ENCODE peak calls at places on chromosomes 1 and 21, in seven cellular contexts. T is left colon; G is neural progenitor cell; R is stimulated activated effector memory CD8-positive, alpha-beta T cell treated with anti-CD3 and anti-CD28 coated beads, Interleukin-12 subunit alpha, Interleukin-12 subunit beta, amount 100 ng/mL, for 72 hours; H is activated CD4-positive, CD25-positive, alpha-beta regulatory T cell; Q is heart left ventricle; F is psoas muscle. K is an unnamed sample.

GRCh38 chr1:116853680-116854191 is 56.0 kb upstream of the PTGFRN start:
- DNase-seq in T (peak), G (peak), R (no peak), H (no peak), Q (no peak), F (no peak), K (no peak)

GRCh38 chr1:63557365-63557987 is 34.2 kb downstream of the EFCAB7 start:
- DNase-seq in T (peak), G (peak), R (no peak), H (no peak), Q (no peak), F (no peak), K (no peak)

GRCh38 chr1:100306735-100307313 is 40.8 kb downstream of the RTCA start:
- DNase-seq in T (no peak), G (no peak), R (no peak), H (no peak), Q (no peak), F (no peak), K (no peak)

GRCh38 chr1:26126321-26127084 is 14.9 kb downstream of the PDIK1L start:
- DNase-seq in T (no peak), G (no peak), R (no peak), H (peak), Q (no peak), F (no peak), K (peak)

GRCh38 chr21:37788503-37788902 is 127.8 kb downstream of the KCNJ6 start:
- DNase-seq in T (no peak), G (no peak), R (no peak), H (no peak), Q (no peak), F (no peak), K (no peak)

GRCh38 chr1:3275471-3276340 is 178.8 kb upstream of the ARHGEF16 start:
- DNase-seq in T (no peak), G (no peak), R (no peak), H (no peak), Q (no peak), F (no peak), K (no peak)

GRCh38 chr1:111062081-111062480 is 77.8 kb downstream of the DRAM2 start:
- DNase-seq in T (no peak), G (no peak), R (no peak), H (no peak), Q (no peak), F (no peak), K (no peak)

GRCh38 chr1:86912501-86912900 is 1.4 kb downstream of the SELENOF start:
- DNase-seq in T (no peak), G (no peak), R (no peak), H (no peak), Q (no peak), F (no peak), K (no peak)

GRCh38 chr1:64484651-64485050 is 14.7 kb downstream of the CACHD1 start:
- DNase-seq in T (no peak), G (no peak), R (no peak), H (no peak), Q (no peak), F (no peak), K (no peak)

GRCh38 chr1:180150982-180151381 is 3.7 kb upstream of the QSOX1 start:
- DNase-seq in T (no peak), G (no peak), R (no peak), H (no peak), Q (no peak), F (no peak), K (no peak)

GRCh38 chr1:153799016-153799415 is 23.8 kb downstream of the SLC27A3 start:
- DNase-seq in T (no peak), G (no peak), R (no peak), H (no peak), Q (no peak), F (no peak), K (no peak)

GRCh38 chr1:37915484-37916093 is 31.3 kb downstream of the INPP5B start:
- DNase-seq in T (no peak), G (no peak), R (no peak), H (no peak), Q (no peak), F (no peak), K (no peak)

GRCh38 chr1:199297174-199297573 is 658.3 kb downstream of the PTPRC start:
- DNase-seq in T (no peak), G (no peak), R (no peak), H (no peak), Q (no peak), F (no peak), K (no peak)

GRCh38 chr21:16570196-16570595 is 840.4 kb downstream of the USP25 start:
- DNase-seq in T (no peak), G (no peak), R (no peak), H (no peak), Q (no peak), F (no peak), K (no peak)

GRCh38 chr1:222347627-222348026 is 200.3 kb downstream of the HHIPL2 start:
- DNase-seq in T (no peak), G (no peak), R (no peak), H (no peak), Q (no peak), F (no peak), K (no peak)

GRCh38 chr1:67966666-67967009 is 83.8 kb downstream of the DIRAS3 start:
- DNase-seq in T (no peak), G (no peak), R (no peak), H (no peak), Q (no peak), F (no peak), K (no peak)

GRCh38 chr1:208466054-208466590 is 221.9 kb upstream of the PLXNA2 start:
- DNase-seq in T (no peak), G (no peak), R (no peak), H (no peak), Q (no peak), F (no peak), K (no peak)

GRCh38 chr1:18907021-18907913 is 4.9 kb upstream of the ALDH4A1 start:
- DNase-seq in T (peak), G (peak), R (peak), H (peak), Q (peak), F (peak), K (peak)

GRCh38 chr21:44485254-44485793 is 30.0 kb downstream of the LRRC3 start:
- DNase-seq in T (peak), G (peak), R (no peak), H (no peak), Q (no peak), F (no peak), K (peak)

GRCh38 chr1:177287237-177287636 is 116.5 kb downstream of the BRINP2 start:
- DNase-seq in T (no peak), G (no peak), R (no peak), H (no peak), Q (no peak), F (no peak), K (no peak)

GRCh38 chr1:6580588-6581270 is 935 bp downstream of the ZBTB48 start:
- DNase-seq in T (no peak), G (peak), R (no peak), H (no peak), Q (no peak), F (no peak), K (no peak)

GRCh38 chr1:998905-999796 is 746 bp downstream of the HES4 start:
- DNase-seq in T (peak), G (peak), R (no peak), H (no peak), Q (peak), F (peak), K (no peak)

GRCh38 chr1:207863893-207864535 is 46.9 kb downstream of the CD34 start:
- DNase-seq in T (no peak), G (no peak), R (no peak), H (no peak), Q (no peak), F (no peak), K (no peak)

GRCh38 chr1:224684920-224685547 is 68.9 kb downstream of the CNIH3 start:
- DNase-seq in T (no peak), G (no peak), R (no peak), H (no peak), Q (no peak), F (no peak), K (no peak)